ENCODE peak calls at places on chromosomes 4 and X, in six cellular contexts. Y is nucleus accumbens, B is choroid plexus epithelial cell, K is HCEC 1CT, P is mesenteric fat pad, W is SK-N-SH. T is an unnamed sample.

GRCh38 chr4:41124916-41125548 is 89.3 kb downstream of the APBB2 start:
- DNase-seq in Y (no peak), W (no peak), P (no peak), K (no peak), B (peak), T (no peak)

GRCh38 chr4:187171731-187172339 is 448.2 kb upstream of the FAT1 start:
- DNase-seq in W (no peak), P (no peak), B (peak), K (peak), Y (no peak), T (no peak)

GRCh38 chr4:141416677-141417363 is 196.1 kb downstream of the ZNF330 start:
- DNase-seq in K (no peak), Y (no peak), P (no peak), B (no peak), W (no peak), T (no peak)

GRCh38 chr4:8690811-8691775 is 98.5 kb downstream of the CPZ start:
- DNase-seq in K (no peak), Y (no peak), P (peak), W (no peak), B (no peak), T (no peak)

GRCh38 chr4:87819281-87819919 is 13.4 kb upstream of the MEPE start:
- DNase-seq in W (no peak), P (no peak), K (peak), Y (no peak), B (peak), T (peak)

GRCh38 chr4:188989371-188989770 is 850.1 kb downstream of the TRIML1 start:
- DNase-seq in Y (no peak), K (no peak), P (no peak), W (no peak), B (no peak), T (no peak)

GRCh38 chrX:110418220-110418856 is 59.7 kb downstream of the RTL9 start:
- DNase-seq in K (peak), B (peak), P (no peak), Y (no peak), W (peak), T (peak)

GRCh38 chrX:2498781-2499302 is 1.9 kb downstream of the DHRSX start:
- DNase-seq in B (peak), Y (no peak), P (peak), W (no peak), K (peak), T (no peak)

GRCh38 chr4:212438-213174 is 88.3 kb downstream of the ZNF718 start:
- DNase-seq in Y (peak), W (peak), P (no peak), B (peak), K (no peak), T (no peak)

GRCh38 chr4:42326524-42326923 is 70.8 kb upstream of the SHISA3 start:
- DNase-seq in P (no peak), W (no peak), Y (no peak), K (no peak), B (no peak), T (no peak)

GRCh38 chrX:150508461-150509367 is 59.7 kb upstream of the MTM1 start:
- DNase-seq in K (no peak), Y (peak), B (peak), W (no peak), P (no peak), T (no peak)

GRCh38 chr4:81758865-81759264 is 287.2 kb upstream of the RASGEF1B start:
- DNase-seq in Y (no peak), K (no peak), W (no peak), B (no peak), P (no peak), T (no peak)

GRCh38 chr4:2280531-2281300 is 18.8 kb upstream of the MXD4 start:
- DNase-seq in W (no peak), P (no peak), B (no peak), K (no peak), Y (no peak), T (no peak)

GRCh38 chr4:55468724-55469123 is 73.0 kb downstream of the TMEM165 start:
- DNase-seq in P (no peak), W (no peak), B (peak), Y (no peak), K (peak), T (peak)

GRCh38 chr4:185142563-185142910 is 529 bp upstream of the SLC25A4 start:
- DNase-seq in W (no peak), K (no peak), P (no peak), Y (no peak), B (no peak), T (no peak)

GRCh38 chr4:48963042-48963679 is 22.9 kb upstream of the CWH43 start:
- DNase-seq in W (peak), Y (no peak), K (peak), B (peak), P (no peak), T (peak)

GRCh38 chr4:39044947-39045734 is 12.9 kb upstream of the TMEM156 start:
- DNase-seq in B (peak), K (peak), W (peak), Y (no peak), P (no peak), T (no peak)

GRCh38 chr4:101643201-101643600 is 147.3 kb upstream of the BANK1 start:
- DNase-seq in B (no peak), W (no peak), K (peak), P (no peak), Y (no peak), T (no peak)

GRCh38 chr4:184416913-184417734 is 57.2 kb downstream of the IRF2 start:
- DNase-seq in P (no peak), W (no peak), B (peak), K (no peak), Y (no peak), T (no peak)

GRCh38 chr4:76003015-76003414 is 4.3 kb downstream of the CXCL9 start:
- DNase-seq in B (no peak), Y (no peak), P (no peak), W (no peak), K (no peak), T (no peak)

GRCh38 chr4:30929649-30930048 is 209.5 kb downstream of the PCDH7 start:
- DNase-seq in B (no peak), P (no peak), K (no peak), W (no peak), Y (no peak), T (no peak)

GRCh38 chr4:25865586-25865985 is 2.8 kb upstream of the SEL1L3 start:
- DNase-seq in Y (no peak), P (no peak), K (no peak), W (no peak), B (no peak), T (peak)

GRCh38 chr4:158280856-158281255 is 70.6 kb downstream of the TMEM144 start:
- DNase-seq in W (peak), K (no peak), P (no peak), Y (no peak), B (no peak), T (no peak)

GRCh38 chrX:106928227-106928626 is 8.0 kb downstream of the CLDN2 start:
- DNase-seq in Y (no peak), B (no peak), K (no peak), P (no peak), W (no peak), T (no peak)

GRCh38 chr4:7359302-7360063 is 75.2 kb downstream of the PSAPL1 start:
- DNase-seq in B (no peak), Y (no peak), W (no peak), K (no peak), P (no peak), T (no peak)

GRCh38 chr4:5932021-5932553 is 39.2 kb upstream of the CRMP1 start:
- DNase-seq in K (no peak), P (peak), Y (no peak), B (no peak), W (no peak), T (no peak)

GRCh38 chr4:174707277-174707676 is 121.8 kb downstream of the GLRA3 start:
- DNase-seq in P (no peak), K (no peak), Y (no peak), W (no peak), B (no peak), T (no peak)

GRCh38 chr4:6263541-6264540 is 5.8 kb upstream of the WFS1 start:
- DNase-seq in Y (no peak), K (peak), B (peak), W (peak), P (no peak), T (no peak)

GRCh38 chr4:106149026-106149425 is 167.0 kb downstream of the TBCK start:
- DNase-seq in K (no peak), B (peak), P (no peak), W (no peak), Y (no peak), T (no peak)

GRCh38 chr4:125283702-125284279 is 31.0 kb upstream of the FAT4 start:
- DNase-seq in K (peak), P (no peak), W (peak), Y (no peak), B (peak), T (peak)

GRCh38 chrX:20461576-20461975 is 194.9 kb upstream of the RPS6KA3 start:
- DNase-seq in B (no peak), P (no peak), Y (no peak), K (peak), W (no peak), T (no peak)

GRCh38 chr4:124941267-124941666 is 228.7 kb upstream of the ANKRD50 start:
- DNase-seq in W (no peak), B (peak), Y (no peak), K (no peak), P (no peak), T (peak)

GRCh38 chr4:38366451-38366850 is 297.5 kb upstream of the KLF3 start:
- DNase-seq in B (no peak), Y (no peak), K (no peak), P (no peak), W (no peak), T (peak)

GRCh38 chrX:44344194-44344593 is 722 bp upstream of the EFHC2 start:
- DNase-seq in W (no peak), Y (no peak), B (no peak), P (no peak), K (no peak), T (no peak)

GRCh38 chr4:56976878-56977320 is 507 bp downstream of the NOA1 start:
- DNase-seq in P (no peak), W (peak), B (peak), Y (no peak), K (no peak), T (no peak)

GRCh38 chr4:20395160-20395773 is 143.6 kb downstream of the SLIT2 start:
- DNase-seq in Y (no peak), W (no peak), P (no peak), K (peak), B (peak), T (peak)